ENCODE peak calls at places on chromosome 9, in five cellular contexts. X is epithelial cell of prostate; B is GM18507; Y is stimulated activated CD8-positive, alpha-beta memory T cell treated with anti-CD3 and anti-CD28 coated beads, Interleukin-2, amount 100 ng/mL, for 1 hour; T is hypothalamus. W is an unnamed sample.
A peak's percentile ranks its signal among the peaks of the same experiment; 100 is the strongest.

GRCh38 chr9:25255216-25255615 is 423.0 kb downstream of the TUSC1 start:
- DNase-seq in X (no peak), Y (no peak), T (no peak), B (no peak), W (no peak)

GRCh38 chr9:76023715-76024195 is 133.3 kb downstream of the PCSK5 start:
- DNase-seq in T (no peak), Y (no peak), B (no peak), X (no peak), W (no peak)

GRCh38 chr9:134548618-134549017 is 93.0 kb upstream of the COL5A1 start:
- DNase-seq in T (no peak), Y (no peak), B (no peak), X (no peak), W (no peak)

GRCh38 chr9:87570000-87570834 is 72.5 kb downstream of the DAPK1 start:
- DNase-seq in X (no peak), T (no peak), B (no peak), Y (no peak), W (no peak)

GRCh38 chr9:83013261-83013610 is 49.7 kb downstream of the RASEF start:
- DNase-seq in X (no peak), T (no peak), B (no peak), Y (no peak), W (no peak)

GRCh38 chr9:18317896-18318295 is 156.1 kb upstream of the ADAMTSL1 start:
- DNase-seq in B (no peak), T (no peak), Y (no peak), X (peak; percentile 5), W (no peak)

GRCh38 chr9:133545494-133546286 is 11.2 kb downstream of the ADAMTSL2 start:
- DNase-seq in T (no peak), Y (no peak), X (no peak), B (no peak), W (no peak)

GRCh38 chr9:36987891-36988290 is 46.2 kb downstream of the PAX5 start:
- DNase-seq in B (no peak), T (no peak), X (no peak), Y (no peak), W (no peak)

GRCh38 chr9:129483467-129484324 is 137.2 kb downstream of the C9orf50 start:
- DNase-seq in X (no peak), Y (no peak), B (no peak), T (peak; percentile 75), W (no peak)

GRCh38 chr9:38226491-38226951 is 157.5 kb upstream of the SHB start:
- DNase-seq in Y (no peak), B (no peak), T (no peak), X (no peak), W (no peak)

GRCh38 chr9:77839459-77840140 is 191.5 kb upstream of the GNA14 start:
- DNase-seq in X (no peak), B (no peak), Y (no peak), T (no peak), W (no peak)

GRCh38 chr9:23477908-23478307 is 348.1 kb downstream of the ELAVL2 start:
- DNase-seq in Y (no peak), B (no peak), T (no peak), X (no peak), W (no peak)

GRCh38 chr9:16385590-16386578 is 484.6 kb downstream of the BNC2 start:
- DNase-seq in X (no peak), T (no peak), B (no peak), Y (no peak), W (no peak)

GRCh38 chr9:69502671-69503301 is 169.4 kb downstream of the APBA1 start:
- DNase-seq in B (no peak), Y (no peak), X (no peak), T (no peak), W (no peak)

GRCh38 chr9:21081999-21082398 is 4.3 kb upstream of the IFNB1 start:
- DNase-seq in B (no peak), X (no peak), T (no peak), Y (no peak), W (no peak)

GRCh38 chr9:134053941-134054761 is 13.7 kb downstream of the BRD3 start:
- DNase-seq in B (no peak), T (no peak), X (no peak), Y (no peak), W (no peak)

GRCh38 chr9:109950710-109951443 is 170.9 kb downstream of the PALM2AKAP2 start:
- DNase-seq in X (no peak), B (no peak), Y (no peak), T (no peak), W (no peak)

GRCh38 chr9:106017198-106017740 is 322.9 kb downstream of the TMEM38B start:
- DNase-seq in X (no peak), T (no peak), Y (no peak), B (no peak), W (no peak)

GRCh38 chr9:128294142-128294541 is 18.1 kb downstream of the SWI5 start:
- DNase-seq in B (no peak), Y (no peak), X (no peak), T (no peak), W (no peak)

GRCh38 chr9:79012561-79012960 is 559.2 kb upstream of the TLE4 start:
- DNase-seq in B (no peak), Y (no peak), X (no peak), T (no peak), W (no peak)

GRCh38 chr9:137350696-137351584 is 48.9 kb upstream of the NRARP start:
- DNase-seq in X (no peak), B (no peak), T (no peak), Y (no peak), W (no peak)

GRCh38 chr9:71446499-71447411 is 321.6 kb downstream of the CEMIP2 start:
- DNase-seq in Y (no peak), B (no peak), T (peak; percentile 17), X (no peak), W (no peak)

GRCh38 chr9:113707953-113708695 is 168.0 kb upstream of the ZNF618 start:
- DNase-seq in T (no peak), Y (no peak), B (no peak), X (no peak), W (no peak)

GRCh38 chr9:134058716-134059115 is 9.1 kb downstream of the BRD3 start:
- DNase-seq in B (no peak), T (no peak), Y (no peak), X (no peak), W (no peak)

GRCh38 chr9:27408523-27408922 is 111.6 kb upstream of the EQTN start:
- DNase-seq in T (no peak), Y (no peak), B (no peak), X (no peak), W (no peak)

GRCh38 chr9:90340421-90340820 is 302.2 kb downstream of the DIRAS2 start:
- DNase-seq in B (no peak), Y (no peak), X (no peak), T (no peak), W (no peak)

GRCh38 chr9:109931623-109932022 is 151.6 kb downstream of the PALM2AKAP2 start:
- DNase-seq in B (no peak), Y (no peak), X (no peak), T (no peak), W (no peak)

GRCh38 chr9:107142896-107143603 is 140.0 kb upstream of the RAD23B start:
- DNase-seq in X (no peak), Y (no peak), B (no peak), T (no peak), W (no peak)

GRCh38 chr9:19583890-19584289 is 175.1 kb downstream of the ACER2 start:
- DNase-seq in X (no peak), B (no peak), Y (no peak), T (no peak), W (no peak)

GRCh38 chr9:89187950-89188349 is 9.3 kb upstream of the SHC3 start:
- DNase-seq in T (no peak), B (no peak), X (no peak), Y (no peak), W (no peak)

GRCh38 chr9:135228983-135229625 is 141.6 kb downstream of the OLFM1 start:
- DNase-seq in X (no peak), T (no peak), Y (no peak), B (no peak), W (no peak)

W was measured in central memory CD8-positive, alpha-beta T cell.